ENCODE peak calls at places on chromosomes 11 and 22, in eight cellular contexts. H is cardiac fibroblast; K is pancreas; G is CD4-positive, CD25-positive, alpha-beta regulatory T cell; Q is hepatocyte; S is fibroblast of pulmonary artery; W is body of pancreas; R is H1. M is an unnamed sample.

GRCh38 chr22:24994070-24994763 is 41.7 kb downstream of the KIAA1671 start:
- DNase-seq in K (no peak), S (no peak), W (no peak), Q (peak), R (no peak), G (no peak), H (peak), M (peak)

GRCh38 chr11:64095949-64096348 is 60.2 kb downstream of the FLRT1 start:
- DNase-seq in K (no peak), Q (no peak), G (no peak), R (no peak), H (no peak), S (no peak), W (no peak), M (no peak)

GRCh38 chr11:75334402-75334891 is 17.0 kb downstream of the ARRB1 start:
- DNase-seq in K (no peak), S (no peak), R (no peak), W (no peak), Q (no peak), H (no peak), G (no peak), M (peak)

GRCh38 chr11:6681505-6681904 is 1.6 kb downstream of the MRPL17 start:
- DNase-seq in K (no peak), R (no peak), S (no peak), H (no peak), Q (no peak), W (no peak), G (no peak), M (no peak)

GRCh38 chr11:109961261-109961660 is 131.9 kb upstream of the ZC3H12C start:
- DNase-seq in S (no peak), H (no peak), Q (no peak), G (no peak), K (no peak), R (no peak), W (no peak), M (no peak)

GRCh38 chr11:72349616-72350218 is 84.6 kb downstream of the CLPB start:
- DNase-seq in R (no peak), Q (no peak), S (peak), W (no peak), K (no peak), G (no peak), H (peak), M (no peak)

GRCh38 chr11:117457031-117457785 is 129.6 kb downstream of the CEP164 start:
- DNase-seq in S (no peak), K (peak), G (no peak), W (peak), Q (no peak), H (no peak), R (no peak), M (no peak)

GRCh38 chr11:47606731-47607130 is 12.5 kb upstream of the C1QTNF4 start:
- DNase-seq in Q (no peak), K (no peak), G (no peak), S (peak), H (peak), W (no peak), R (no peak), M (peak)

GRCh38 chr11:65399845-65400244 is 13.4 kb downstream of the FRMD8 start:
- DNase-seq in K (no peak), W (no peak), Q (no peak), G (no peak), H (no peak), R (no peak), S (no peak), M (no peak)

GRCh38 chr11:14012836-14013235 is 50.3 kb downstream of the SPON1 start:
- DNase-seq in S (no peak), W (no peak), H (no peak), R (no peak), Q (no peak), G (no peak), K (no peak), M (no peak)

GRCh38 chr22:44129614-44129976 is 51.1 kb upstream of the PARVG start:
- DNase-seq in H (peak), K (no peak), S (peak), G (no peak), W (no peak), Q (no peak), R (no peak), M (peak)

GRCh38 chr22:31137721-31138120 is 2.6 kb downstream of the PLA2G3 start:
- DNase-seq in R (no peak), Q (no peak), G (no peak), S (no peak), K (no peak), W (no peak), H (no peak), M (peak)

GRCh38 chr11:76574406-76574805 is 96.1 kb downstream of the LRRC32 start:
- DNase-seq in G (no peak), K (no peak), W (no peak), S (peak), R (no peak), Q (no peak), H (no peak), M (no peak)

GRCh38 chr11:111457731-111458368 is 54.3 kb downstream of the BTG4 start:
- DNase-seq in R (no peak), K (no peak), H (no peak), G (no peak), S (no peak), W (no peak), Q (no peak), M (no peak)

GRCh38 chr11:113874920-113875413 is 405 bp downstream of the USP28 start:
- DNase-seq in R (no peak), Q (no peak), W (no peak), S (peak), G (peak), H (peak), K (no peak), M (no peak)

GRCh38 chr22:36863979-36864378 is 3.2 kb downstream of the NCF4 start:
- DNase-seq in H (no peak), R (no peak), G (no peak), W (no peak), S (no peak), K (no peak), Q (no peak), M (no peak)

GRCh38 chr22:36865346-36865745 is 4.5 kb downstream of the NCF4 start:
- DNase-seq in W (no peak), H (peak), G (no peak), Q (peak), S (peak), R (no peak), K (no peak), M (peak)

GRCh38 chr22:36864454-36865215 is 3.8 kb downstream of the NCF4 start:
- DNase-seq in K (no peak), H (no peak), R (no peak), Q (no peak), W (no peak), S (no peak), G (no peak), M (peak)

GRCh38 chr22:36862251-36863242 is 1.7 kb downstream of the NCF4 start:
- DNase-seq in K (no peak), H (no peak), S (no peak), Q (no peak), G (no peak), W (peak), R (no peak), M (no peak)

GRCh38 chr22:36863281-36863680 is 2.5 kb downstream of the NCF4 start:
- DNase-seq in Q (no peak), S (no peak), G (no peak), K (no peak), H (no peak), R (no peak), W (no peak), M (no peak)
- H3K4me3 ChIP-seq in Q (no peak), S (no peak), G (no peak), K (no peak), H (no peak), R (no peak), W (no peak), M (no peak)

DNA sequence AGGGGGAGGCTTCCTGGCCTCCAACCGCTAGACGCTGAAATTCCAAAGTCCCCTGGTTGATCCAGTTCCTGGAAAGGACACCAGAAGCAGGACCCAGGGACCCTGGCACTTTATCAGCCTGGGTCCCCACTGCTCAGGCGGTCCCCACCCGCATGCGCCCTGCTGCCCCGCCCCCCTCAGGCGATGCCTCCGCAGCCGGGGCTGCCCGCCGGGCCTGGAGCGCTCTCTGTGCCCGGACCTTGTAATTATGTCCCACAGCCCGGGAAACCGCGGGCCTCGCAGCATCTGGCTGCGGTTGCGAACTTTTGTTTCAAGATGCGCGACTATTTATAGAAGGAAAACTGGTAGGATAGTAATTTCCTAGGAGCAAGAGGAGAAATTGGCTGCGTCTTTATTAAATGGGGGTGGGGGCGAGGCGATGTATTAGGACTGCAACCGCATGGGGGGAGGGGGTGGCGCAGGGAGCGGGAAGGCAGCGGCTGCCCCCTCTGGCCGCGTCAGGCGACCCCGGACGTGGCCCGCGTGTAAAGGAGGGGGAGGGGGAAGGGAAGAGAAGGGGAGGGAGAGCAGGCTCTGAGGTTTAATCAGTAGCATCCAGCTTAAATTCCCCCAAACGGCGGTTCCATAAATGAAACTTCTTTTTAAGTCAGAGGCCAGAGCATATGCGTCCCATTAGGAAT is 6.1 kb downstream of the WNT7B start:
- DNase-seq in H (no peak), Q (no peak), W (no peak), K (no peak), R (peak), G (no peak), S (no peak), M (peak)
- H3K4me3 ChIP-seq in H (peak), Q (no peak), W (no peak), K (no peak), R (peak), G (no peak), S (peak), M (peak)

GRCh38 chr11:33376331-33377099 is 119.3 kb downstream of the HIPK3 start:
- DNase-seq in G (no peak), W (no peak), Q (peak), K (peak), R (peak), H (no peak), S (peak), M (peak)
- H3K4me3 ChIP-seq in G (no peak), W (no peak), Q (peak), K (peak), R (peak), H (peak), S (peak), M (peak)

GRCh38 chr11:121743285-121743684 is 290.5 kb upstream of the SORL1-AS1 start:
- DNase-seq in R (no peak), Q (no peak), H (no peak), K (no peak), S (no peak), G (no peak), W (no peak), M (no peak)

GRCh38 chr11:121740902-121741301 is 288.1 kb upstream of the SORL1-AS1 start:
- DNase-seq in H (no peak), G (no peak), S (no peak), W (no peak), Q (no peak), R (no peak), K (no peak), M (no peak)

GRCh38 chr11:121741954-121742361 is 289.2 kb upstream of the SORL1-AS1 start:
- DNase-seq in G (no peak), W (peak), R (no peak), K (peak), S (peak), Q (peak), H (peak), M (no peak)

DNA sequence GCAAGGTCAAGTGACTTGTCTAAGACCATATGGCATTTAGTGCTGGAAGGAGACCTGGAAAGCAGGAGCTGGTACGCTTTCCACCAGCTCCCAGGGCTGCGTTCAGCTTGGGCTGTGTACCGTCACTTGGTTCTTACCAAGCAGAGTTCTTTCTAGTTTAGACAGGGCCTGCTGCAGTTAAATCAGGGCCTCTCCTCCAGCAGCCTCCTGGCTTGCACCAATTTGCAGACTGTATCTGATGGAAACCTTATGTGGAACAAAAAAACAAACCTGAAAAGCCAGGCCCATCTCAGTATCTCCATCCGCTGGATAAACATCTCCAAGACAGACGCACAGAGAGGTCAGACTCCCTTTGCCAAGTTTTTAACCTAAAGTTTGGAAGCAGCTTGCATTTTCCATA is 288.5 kb upstream of the SORL1-AS1 start:
- DNase-seq in K (no peak), W (peak), Q (peak), R (no peak), G (no peak), S (peak), H (no peak), M (no peak)
- H3K4me3 ChIP-seq in K (no peak), W (no peak), Q (no peak), R (no peak), G (no peak), S (no peak), H (no peak), M (no peak)

GRCh38 chr11:73383249-73384126 is 7.3 kb downstream of the RELT start:
- DNase-seq in H (no peak), G (no peak), W (no peak), R (no peak), Q (peak), S (peak), K (no peak), M (no peak)

GRCh38 chr11:73382747-73383146 is 6.5 kb downstream of the RELT start:
- DNase-seq in R (no peak), K (no peak), Q (no peak), S (no peak), W (no peak), H (no peak), G (no peak), M (no peak)

GRCh38 chr11:73384871-73385692 is 8.9 kb downstream of the RELT start:
- DNase-seq in W (peak), H (no peak), R (no peak), K (no peak), G (no peak), S (no peak), Q (no peak), M (no peak)

GRCh38 chr11:73384531-73384870 is 8.3 kb downstream of the RELT start:
- DNase-seq in S (no peak), Q (no peak), G (no peak), W (no peak), R (no peak), K (no peak), H (no peak), M (no peak)

DNA sequence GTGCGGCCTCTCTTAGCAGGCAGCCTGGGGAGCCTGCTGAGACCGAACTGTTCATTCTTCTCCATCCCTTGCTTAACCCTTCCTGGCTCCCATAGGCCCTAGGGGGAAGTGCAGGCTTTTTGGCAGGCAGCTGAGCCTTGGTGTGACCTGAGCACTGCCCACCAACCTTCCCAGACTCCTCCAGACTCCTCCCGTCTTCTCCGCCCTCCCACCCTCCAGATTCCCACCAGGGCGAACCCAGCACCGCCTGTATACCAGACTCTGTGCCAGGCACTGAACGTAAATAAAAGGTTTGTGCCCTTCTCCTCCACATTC is 7.9 kb downstream of the RELT start:
- DNase-seq in K (no peak), H (no peak), R (no peak), W (no peak), Q (no peak), S (no peak), G (no peak), M (no peak)
- H3K4me3 ChIP-seq in K (no peak), H (no peak), R (no peak), W (no peak), Q (no peak), S (no peak), G (no peak), M (no peak)

GRCh38 chr22:29032014-29032475 is 29.6 kb downstream of the C22orf31 start:
- DNase-seq in H (no peak), R (no peak), G (no peak), W (no peak), S (no peak), K (no peak), Q (no peak), M (peak)
- H3K4me3 ChIP-seq in H (no peak), R (no peak), G (no peak), W (no peak), S (peak), K (no peak), Q (no peak), M (no peak)

GRCh38 chr22:50250555-50251471 is at the start of gene HDAC10:
- DNase-seq in S (peak), K (peak), R (peak), W (peak), H (peak), G (peak), Q (peak), M (peak)
- H3K4me3 ChIP-seq in S (peak), K (peak), R (peak), W (peak), H (peak), G (peak), Q (peak), M (peak)

GRCh38 chr11:10864688-10865087 is 6.8 kb upstream of the ZBED5 start:
- DNase-seq in G (no peak), W (no peak), Q (peak), R (no peak), H (no peak), K (no peak), S (no peak), M (no peak)

GRCh38 chr11:10862446-10862845 is 4.6 kb upstream of the ZBED5 start:
- DNase-seq in Q (no peak), K (no peak), S (no peak), H (no peak), R (no peak), G (no peak), W (no peak), M (no peak)

GRCh38 chr11:10868375-10868774 is 10.5 kb upstream of the ZBED5 start:
- DNase-seq in G (no peak), S (no peak), H (no peak), K (no peak), W (no peak), R (no peak), Q (no peak), M (no peak)

GRCh38 chr11:10865837-10866270 is 8.0 kb upstream of the ZBED5 start:
- DNase-seq in S (no peak), W (no peak), Q (no peak), G (no peak), K (no peak), H (no peak), R (no peak), M (no peak)

DNA sequence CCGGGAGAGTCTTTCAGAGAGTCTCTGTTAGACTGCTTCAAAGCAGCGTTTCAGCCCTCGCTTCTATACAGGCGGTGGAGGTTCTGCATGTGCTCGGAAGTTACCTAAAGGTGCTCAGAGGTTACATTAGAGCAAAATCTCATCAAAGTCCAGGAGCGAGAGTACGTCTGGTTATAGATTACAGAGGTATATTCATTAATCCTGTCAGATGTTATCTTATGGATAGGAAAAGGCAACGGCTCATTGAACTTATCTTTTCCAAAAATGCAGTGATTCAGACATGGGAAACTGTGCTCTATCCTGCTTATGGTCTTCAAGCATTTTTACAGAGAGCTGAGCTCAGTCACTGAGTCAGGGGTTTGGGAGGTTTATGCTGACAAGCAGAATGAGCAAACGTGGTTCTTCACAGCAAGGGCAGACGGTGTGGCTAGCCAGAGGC is 9.1 kb upstream of the ZBED5 start:
- DNase-seq in Q (peak), K (no peak), S (peak), G (no peak), H (peak), R (no peak), W (no peak), M (no peak)
- H3K4me3 ChIP-seq in Q (no peak), K (no peak), S (no peak), G (no peak), H (no peak), R (no peak), W (no peak), M (no peak)

M was measured in H7.